ENCODE peak calls at places on chromosomes 12 and 14, in eight cellular contexts. N is endothelial cell, P is pancreas, W is HuH-7, U is HEK293T, H is GM03348, O is Caki2, I is upper lobe of right lung. J is an unnamed sample.

GRCh38 chr12:19263666-19264065 is 134.1 kb downstream of the PLEKHA5 start:
- DNase-seq in N (no peak), P (no peak), W (no peak), U (no peak), H (no peak), O (no peak), I (no peak), J (no peak)

GRCh38 chr14:92624764-92625163 is 111.2 kb downstream of the RIN3 start:
- DNase-seq in N (no peak), P (no peak), W (no peak), U (no peak), H (no peak), O (no peak), I (no peak), J (no peak)

GRCh38 chr12:14950982-14951746 is 10.2 kb downstream of the ARHGDIB start:
- DNase-seq in N (no peak), P (no peak), W (no peak), U (no peak), H (no peak), O (peak; percentile 53), I (no peak), J (peak; percentile 94)

GRCh38 chr14:67268456-67269115 is 27.4 kb downstream of the PALS1 start:
- DNase-seq in N (no peak), P (no peak), W (no peak), U (no peak), H (no peak), O (no peak), I (no peak), J (peak; percentile 94)

GRCh38 chr12:46221255-46222128 is 47.4 kb downstream of the SLC38A1 start:
- DNase-seq in N (no peak), P (no peak), W (no peak), U (no peak), H (no peak), O (no peak), I (no peak), J (peak; percentile 85)

GRCh38 chr12:172732-173161 is 41.2 kb downstream of the SLC6A12 start:
- DNase-seq in N (no peak), P (no peak), W (no peak), U (no peak), H (no peak), O (no peak), I (no peak), J (no peak)

GRCh38 chr14:102027951-102028350 is 58.9 kb downstream of the HSP90AA1 start:
- DNase-seq in N (no peak), P (no peak), W (no peak), U (no peak), H (no peak), O (no peak), I (no peak), J (no peak)

GRCh38 chr12:2456122-2456812 is 338.5 kb upstream of the FKBP4 start:
- DNase-seq in N (no peak), P (no peak), W (no peak), U (no peak), H (no peak), O (no peak), I (no peak), J (no peak)

GRCh38 chr12:46187023-46187422 is 81.8 kb downstream of the SLC38A1 start:
- DNase-seq in N (no peak), P (no peak), W (no peak), U (no peak), H (peak; percentile 35), O (no peak), I (no peak), J (no peak)

GRCh38 chr14:103122578-103123127 is 608 bp upstream of the TNFAIP2 start:
- DNase-seq in N (peak; percentile 52), P (no peak), W (peak; percentile 50), U (no peak), H (peak; percentile 35), O (peak; percentile 67), I (no peak), J (no peak)

GRCh38 chr12:121702944-121703343 is 9.6 kb upstream of the TMEM120B start:
- DNase-seq in N (no peak), P (no peak), W (no peak), U (no peak), H (no peak), O (no peak), I (no peak), J (no peak)

GRCh38 chr12:19482551-19483109 is 43.3 kb downstream of the AEBP2 start:
- DNase-seq in N (no peak), P (no peak), W (no peak), U (peak; percentile 11), H (no peak), O (no peak), I (no peak), J (peak; percentile 78)

GRCh38 chr12:66775941-66776340 is 97.1 kb upstream of the GRIP1 start:
- DNase-seq in N (no peak), P (no peak), W (no peak), U (no peak), H (no peak), O (no peak), I (no peak), J (peak; percentile 64)

GRCh38 chr12:49622501-49623141 is 740 bp upstream of the PRPF40B start:
- DNase-seq in N (no peak), P (peak; percentile 44), W (no peak), U (peak; percentile 34), H (peak; percentile 61), O (no peak), I (no peak), J (no peak)

GRCh38 chr12:66688836-66689439 is 10.1 kb upstream of the GRIP1 start:
- DNase-seq in N (peak; percentile 68), P (peak; percentile 46), W (peak; percentile 44), U (peak; percentile 73), H (peak; percentile 24), O (peak; percentile 55), I (no peak), J (peak; percentile 90)

GRCh38 chr12:88052686-88053085 is 23.5 kb upstream of the C12orf50 start:
- DNase-seq in N (peak; percentile 18), P (no peak), W (no peak), U (peak; percentile 22), H (peak; percentile 16), O (peak; percentile 32), I (no peak), J (peak; percentile 62)

GRCh38 chr12:57218030-57218853 is 1.6 kb downstream of the NXPH4 start:
- DNase-seq in N (no peak), P (no peak), W (no peak), U (no peak), H (no peak), O (no peak), I (no peak), J (no peak)

GRCh38 chr14:61780125-61780524 is 17.9 kb downstream of the SNAPC1 start:
- DNase-seq in N (no peak), P (no peak), W (no peak), U (no peak), H (no peak), O (no peak), I (no peak), J (no peak)

GRCh38 chr14:41285193-41285748 is 321.4 kb upstream of the LRFN5 start:
- DNase-seq in N (peak; percentile 61), P (no peak), W (peak; percentile 0), U (peak; percentile 15), H (no peak), O (peak; percentile 7), I (no peak), J (peak; percentile 33)

GRCh38 chr12:96343347-96343954 is 56.8 kb downstream of the CDK17 start:
- DNase-seq in N (no peak), P (no peak), W (no peak), U (no peak), H (no peak), O (no peak), I (no peak), J (no peak)

GRCh38 chr12:102905229-102905628 is 11.8 kb downstream of the PAH start:
- DNase-seq in N (no peak), P (no peak), W (no peak), U (no peak), H (no peak), O (no peak), I (no peak), J (no peak)

GRCh38 chr12:8996682-8997405 is 7.5 kb downstream of the KLRG1 start:
- DNase-seq in N (no peak), P (no peak), W (no peak), U (no peak), H (no peak), O (peak; percentile 11), I (no peak), J (no peak)

GRCh38 chr12:34291001-34291400 is 268.7 kb downstream of the ALG10 start:
- DNase-seq in N (no peak), P (no peak), W (no peak), U (no peak), H (no peak), O (no peak), I (peak; percentile 48), J (no peak)

GRCh38 chr14:96156804-96157760 is 47.6 kb upstream of the BDKRB2 start:
- DNase-seq in N (no peak), P (peak; percentile 23), W (no peak), U (no peak), H (no peak), O (no peak), I (no peak), J (no peak)

GRCh38 chr12:38905480-38906351 is at the start of gene CPNE8:
- DNase-seq in N (peak; percentile 70), P (peak; percentile 56), W (peak; percentile 68), U (peak; percentile 70), H (peak; percentile 41), O (peak; percentile 89), I (peak; percentile 93), J (peak; percentile 77)

GRCh38 chr12:6292606-6293005 is 17.9 kb upstream of the PLEKHG6 start:
- DNase-seq in N (no peak), P (no peak), W (no peak), U (no peak), H (peak; percentile 73), O (no peak), I (no peak), J (peak; percentile 3)

GRCh38 chr14:95319312-95320075 is at the start of gene CLMN:
- DNase-seq in N (peak; percentile 22), P (peak; percentile 67), W (no peak), U (peak; percentile 64), H (peak; percentile 82), O (peak; percentile 33), I (peak; percentile 75), J (peak; percentile 69)

GRCh38 chr14:92421756-92422155 is 91.8 kb upstream of the RIN3 start:
- DNase-seq in N (no peak), P (no peak), W (no peak), U (no peak), H (no peak), O (no peak), I (no peak), J (no peak)

GRCh38 chr14:73633517-73634332 is 11.1 kb upstream of the DNAL1 start:
- DNase-seq in N (peak; percentile 59), P (peak; percentile 45), W (peak; percentile 59), U (peak; percentile 71), H (peak; percentile 84), O (no peak), I (peak; percentile 84), J (peak; percentile 82)

GRCh38 chr12:47868041-47868440 is 36.8 kb downstream of the VDR start:
- DNase-seq in N (no peak), P (no peak), W (no peak), U (no peak), H (no peak), O (no peak), I (no peak), J (no peak)

GRCh38 chr12:104667139-104667538 is 210.4 kb downstream of the CHST11 start:
- DNase-seq in N (no peak), P (peak; percentile 67), W (no peak), U (no peak), H (peak; percentile 53), O (no peak), I (no peak), J (no peak)

GRCh38 chr12:7994731-7995205 is 37.7 kb upstream of the FOXJ2 start:
- DNase-seq in N (no peak), P (no peak), W (no peak), U (no peak), H (peak; percentile 79), O (no peak), I (no peak), J (peak; percentile 84)

GRCh38 chr14:33564774-33565630 is 385.9 kb downstream of the EGLN3 start:
- DNase-seq in N (peak; percentile 7), P (no peak), W (no peak), U (no peak), H (no peak), O (peak; percentile 3), I (no peak), J (peak; percentile 95)

GRCh38 chr14:21241218-21241819 is 27.9 kb downstream of the HNRNPC start:
- DNase-seq in N (no peak), P (no peak), W (no peak), U (no peak), H (peak; percentile 44), O (no peak), I (no peak), J (no peak)